ENCODE peak calls at places on chromosomes 11 and 22, in five cellular contexts. I is HCT116; O is spleen; P is T-helper 9 cell; N is stimulated activated CD8-positive, alpha-beta memory T cell treated with anti-CD3 and anti-CD28 coated beads, Interleukin-2, amount 100 ng/mL, for 48 hours. T is an unnamed sample.

GRCh38 chr11:23112987-23113886 is 253.0 kb upstream of the CCDC179 start:
- DNase-seq in P (no peak), I (no peak), O (no peak), N (no peak), T (no peak)

GRCh38 chr22:49996192-49996531 is 16.4 kb downstream of the IL17REL start:
- DNase-seq in I (no peak), O (no peak), P (no peak), N (no peak), T (no peak)

GRCh38 chr22:23820748-23821211 is 18.0 kb downstream of the DERL3 start:
- DNase-seq in I (no peak), O (peak), P (no peak), N (no peak), T (no peak)

GRCh38 chr22:32617271-32617670 is 142.7 kb downstream of the FBXO7 start:
- DNase-seq in I (no peak), N (no peak), O (peak), P (no peak), T (peak)

GRCh38 chr11:123188508-123189165 is 6.4 kb downstream of the CLMP start:
- DNase-seq in N (no peak), I (no peak), P (no peak), O (no peak), T (no peak)

GRCh38 chr22:37220543-37220968 is 8.3 kb upstream of the SSTR3 start:
- DNase-seq in I (no peak), O (no peak), P (no peak), N (no peak), T (no peak)

GRCh38 chr22:48705159-48705916 is 1122.3 kb downstream of the BRD1 start:
- DNase-seq in O (peak), N (no peak), I (no peak), P (no peak), T (peak)

GRCh38 chr11:117932426-117932825 is 3.2 kb upstream of the TMPRSS13 start:
- DNase-seq in N (no peak), P (no peak), I (no peak), O (peak), T (peak)

GRCh38 chr11:11916981-11917399 is 75.2 kb downstream of the USP47 start:
- DNase-seq in P (no peak), O (no peak), N (no peak), I (no peak), T (no peak)

GRCh38 chr11:134411887-134412507 is at the start of gene B3GAT1:
- DNase-seq in N (no peak), P (no peak), O (no peak), I (no peak), T (no peak)

GRCh38 chr11:113681711-113682410 is 24.2 kb downstream of the TMPRSS5 start:
- DNase-seq in O (peak), I (no peak), N (no peak), P (no peak), T (no peak)

GRCh38 chr22:50630376-50630775 is 2.4 kb upstream of the ARSA start:
- DNase-seq in N (no peak), P (no peak), O (peak), I (no peak), T (no peak)

GRCh38 chr11:123235117-123235686 is 40.2 kb upstream of the CLMP start:
- DNase-seq in I (peak), O (peak), P (peak), N (peak), T (peak)

GRCh38 chr11:118911880-118912741 is 13.6 kb downstream of the BCL9L start:
- DNase-seq in P (peak), O (peak), N (peak), I (peak), T (peak)

GRCh38 chr22:36334838-36335603 is 52.7 kb downstream of the MYH9 start:
- DNase-seq in I (no peak), O (peak), P (no peak), N (no peak), T (no peak)

GRCh38 chr11:115718945-115719344 is 214.7 kb upstream of the CADM1 start:
- DNase-seq in O (no peak), P (no peak), N (no peak), I (no peak), T (no peak)

GRCh38 chr11:82250047-82250446 is 483.6 kb downstream of the FAM181B start:
- DNase-seq in I (no peak), P (no peak), O (no peak), N (no peak), T (no peak)

GRCh38 chr11:114258696-114259095 is 37.5 kb upstream of the NNMT start:
- DNase-seq in N (no peak), I (no peak), P (no peak), O (no peak), T (peak)

GRCh38 chr22:42316988-42317387 is 46.5 kb upstream of the TCF20 start:
- DNase-seq in N (peak), I (no peak), O (no peak), P (peak), T (no peak)

GRCh38 chr22:25201557-25202273 is 2.1 kb downstream of the CRYBB3 start:
- DNase-seq in P (no peak), N (no peak), O (no peak), I (no peak), T (no peak)

GRCh38 chr11:114321621-114322257 is 25.5 kb downstream of the NNMT start:
- DNase-seq in I (no peak), P (no peak), N (no peak), O (no peak), T (peak)

GRCh38 chr11:69215784-69216415 is 60.2 kb downstream of the SMIM38 start:
- DNase-seq in I (no peak), P (no peak), N (no peak), O (no peak), T (peak)

GRCh38 chr11:102325088-102325487 is 7.8 kb downstream of the BIRC3 start:
- DNase-seq in N (no peak), O (no peak), P (no peak), I (no peak), T (no peak)

GRCh38 chr11:67616431-67617242 is 9.9 kb downstream of the NDUFV1 start:
- DNase-seq in N (no peak), O (no peak), P (no peak), I (no peak), T (no peak)

GRCh38 chr22:40469181-40469580 is 98.8 kb downstream of the SGSM3 start:
- DNase-seq in I (no peak), O (no peak), P (no peak), N (no peak), T (no peak)

GRCh38 chr22:29269230-29269604 is 1.1 kb downstream of the EWSR1 start:
- DNase-seq in P (no peak), O (no peak), I (no peak), N (no peak), T (no peak)

GRCh38 chr11:130160460-130161090 is 993 bp downstream of the ST14 start:
- DNase-seq in I (no peak), N (no peak), O (no peak), P (no peak), T (no peak)

GRCh38 chr22:38315801-38316339 is 1.4 kb downstream of the CSNK1E start:
- DNase-seq in N (no peak), I (no peak), P (no peak), O (peak), T (no peak)

GRCh38 chr11:64001552-64002427 is 15.6 kb downstream of the OTUB1 start:
- DNase-seq in N (no peak), O (peak), P (no peak), I (no peak), T (no peak)

GRCh38 chr11:66509131-66509561 is 1.3 kb upstream of the BBS1 start:
- DNase-seq in N (no peak), P (no peak), O (no peak), I (no peak), T (no peak)

GRCh38 chr11:79413258-79413657 is 27.6 kb downstream of the TENM4 start:
- DNase-seq in P (no peak), I (no peak), O (no peak), N (no peak), T (peak)

GRCh38 chr11:74559110-74559933 is 33.1 kb upstream of the POLD3 start:
- DNase-seq in O (no peak), P (no peak), I (no peak), N (no peak), T (no peak)

GRCh38 chr11:121099885-121100284 is 1.2 kb upstream of the TECTA start:
- DNase-seq in O (no peak), N (no peak), P (no peak), I (no peak), T (no peak)

GRCh38 chr11:91041626-91042025 is 818.8 kb upstream of the CHORDC1 start:
- DNase-seq in N (no peak), I (no peak), P (no peak), O (no peak), T (no peak)

GRCh38 chr11:32333335-32333991 is 101.9 kb downstream of the WT1 start:
- DNase-seq in P (no peak), O (peak), I (no peak), N (no peak), T (peak)

GRCh38 chr11:75635009-75635909 is 33.6 kb downstream of the MAP6 start:
- DNase-seq in O (no peak), P (no peak), N (no peak), I (no peak), T (no peak)

T was measured in posterior vena cava.